ENCODE peak calls at places on chromosome 4, in six cellular contexts. H is IMR-90, N is amygdala, U is left ventricle myocardium inferior, K is fibroblast of the aortic adventitia, Z is psoas muscle. E is an unnamed sample.

GRCh38 chr4:156800463-156800862 is 171.1 kb downstream of the PDGFC start:
- DNase-seq in H (no peak), N (no peak), K (no peak), U (no peak), Z (no peak), E (no peak)

GRCh38 chr4:153234923-153235322 is 30.7 kb downstream of the TRIM2 start:
- DNase-seq in Z (no peak), K (peak; percentile 67), U (no peak), H (peak; percentile 57), N (no peak), E (no peak)

GRCh38 chr4:54268151-54268550 is 39.1 kb downstream of the PDGFRA start:
- DNase-seq in U (no peak), N (no peak), K (peak; percentile 52), Z (no peak), H (peak; percentile 79), E (no peak)

GRCh38 chr4:153494562-153494961 is 28.4 kb downstream of the TMEM131L start:
- DNase-seq in N (no peak), H (no peak), Z (no peak), U (no peak), K (no peak), E (no peak)

GRCh38 chr4:77074961-77075855 is 581 bp downstream of the CCNI start:
- DNase-seq in Z (peak; percentile 86), U (peak; percentile 80), K (peak; percentile 55), N (peak; percentile 59), H (peak; percentile 65), E (peak; percentile 58)

GRCh38 chr4:177016541-177017141 is 223.9 kb upstream of the VEGFC start:
- DNase-seq in N (no peak), Z (no peak), K (peak; percentile 81), U (no peak), H (peak; percentile 52), E (no peak)

GRCh38 chr4:82687531-82687930 is 111.1 kb downstream of the SCD5 start:
- DNase-seq in K (no peak), Z (no peak), H (no peak), N (no peak), U (no peak), E (no peak)

GRCh38 chr4:40672528-40673522 is 43.2 kb upstream of the RBM47 start:
- DNase-seq in K (peak; percentile 93), H (peak; percentile 99), U (peak; percentile 15), Z (no peak), N (peak; percentile 4), E (no peak)

GRCh38 chr4:122948671-122949070 is 26.3 kb upstream of the NUDT6 start:
- DNase-seq in U (no peak), H (no peak), K (no peak), Z (no peak), N (no peak), E (no peak)

GRCh38 chr4:15110120-15110571 is 107.9 kb downstream of the CPEB2 start:
- DNase-seq in U (no peak), N (no peak), H (no peak), K (no peak), Z (no peak), E (no peak)

GRCh38 chr4:118849867-118850812 is 14.2 kb upstream of the SEC24D start:
- DNase-seq in H (peak; percentile 14), K (peak; percentile 27), Z (no peak), N (no peak), U (no peak), E (peak; percentile 41)

GRCh38 chr4:7021930-7022658 is 21.1 kb upstream of the TADA2B start:
- DNase-seq in U (no peak), N (no peak), K (peak; percentile 76), Z (peak; percentile 9), H (peak; percentile 89), E (no peak)

E was measured in T-helper 2 cell.